ENCODE peak calls at places on chromosomes 2 and 18, in ten cellular contexts. One of them, this sample, is unnamed.

GRCh38 chr2:191115801-191116200 is 35.0 kb downstream of the STAT4 start:
- DNase-seq in A673: no peak
- DNase-seq in GM23338: no peak
- DNase-seq in stomach: no peak
- DNase-seq in heart right ventricle: no peak
- DNase-seq in hepatocyte: no peak
- DNase-seq in fibroblast of mammary gland: peak
- DNase-seq in astrocyte of the spinal cord: peak
- DNase-seq in A549: no peak
- DNase-seq in cardiac fibroblast: peak
- DNase-seq in this sample: peak

GRCh38 chr18:7221424-7222155 is 9.3 kb upstream of the LRRC30 start:
- DNase-seq in GM23338: peak
- DNase-seq in astrocyte of the spinal cord: peak
- DNase-seq in hepatocyte: peak
- DNase-seq in A549: peak
- DNase-seq in heart right ventricle: no peak
- DNase-seq in A673: peak
- DNase-seq in cardiac fibroblast: peak
- DNase-seq in stomach: no peak
- DNase-seq in fibroblast of mammary gland: peak
- DNase-seq in this sample: peak

GRCh38 chr2:130243359-130243758 is 45.1 kb upstream of the TUBA3E start:
- DNase-seq in stomach: no peak
- DNase-seq in A549: no peak
- DNase-seq in cardiac fibroblast: no peak
- DNase-seq in heart right ventricle: no peak
- DNase-seq in GM23338: no peak
- DNase-seq in fibroblast of mammary gland: no peak
- DNase-seq in hepatocyte: no peak
- DNase-seq in astrocyte of the spinal cord: no peak
- DNase-seq in A673: no peak
- DNase-seq in this sample: no peak

GRCh38 chr18:73887801-73888200 is 259.8 kb downstream of the FBXO15 start:
- DNase-seq in fibroblast of mammary gland: no peak
- DNase-seq in astrocyte of the spinal cord: no peak
- DNase-seq in A673: no peak
- DNase-seq in hepatocyte: no peak
- DNase-seq in GM23338: no peak
- DNase-seq in heart right ventricle: no peak
- DNase-seq in cardiac fibroblast: no peak
- DNase-seq in stomach: no peak
- DNase-seq in A549: no peak
- DNase-seq in this sample: no peak

GRCh38 chr18:22624171-22624570 is 206.5 kb upstream of the CTAGE1 start:
- DNase-seq in hepatocyte: no peak
- DNase-seq in astrocyte of the spinal cord: no peak
- DNase-seq in cardiac fibroblast: no peak
- DNase-seq in A673: no peak
- DNase-seq in GM23338: no peak
- DNase-seq in fibroblast of mammary gland: no peak
- DNase-seq in heart right ventricle: no peak
- DNase-seq in A549: no peak
- DNase-seq in stomach: no peak
- DNase-seq in this sample: no peak

GRCh38 chr2:136238552-136239346 is 120.8 kb upstream of the CXCR4 start:
- DNase-seq in A549: no peak
- DNase-seq in hepatocyte: no peak
- DNase-seq in heart right ventricle: no peak
- DNase-seq in cardiac fibroblast: peak
- DNase-seq in stomach: no peak
- DNase-seq in fibroblast of mammary gland: peak
- DNase-seq in GM23338: no peak
- DNase-seq in A673: peak
- DNase-seq in astrocyte of the spinal cord: peak
- DNase-seq in this sample: peak

GRCh38 chr18:71485578-71485977 is 1058.6 kb downstream of the CBLN2 start:
- DNase-seq in GM23338: no peak
- DNase-seq in stomach: no peak
- DNase-seq in astrocyte of the spinal cord: peak
- DNase-seq in hepatocyte: no peak
- DNase-seq in fibroblast of mammary gland: peak
- DNase-seq in heart right ventricle: no peak
- DNase-seq in cardiac fibroblast: peak
- DNase-seq in A673: no peak
- DNase-seq in A549: no peak
- DNase-seq in this sample: no peak

GRCh38 chr2:222305510-222306392 is 7.0 kb upstream of the PAX3 start:
- DNase-seq in A549: peak
- DNase-seq in GM23338: peak
- DNase-seq in cardiac fibroblast: no peak
- DNase-seq in A673: peak
- DNase-seq in hepatocyte: no peak
- DNase-seq in stomach: no peak
- DNase-seq in astrocyte of the spinal cord: peak
- DNase-seq in heart right ventricle: no peak
- DNase-seq in fibroblast of mammary gland: no peak
- DNase-seq in this sample: peak

GRCh38 chr2:208036357-208036756 is 11.0 kb upstream of the PLEKHM3 start:
- DNase-seq in cardiac fibroblast: peak
- DNase-seq in GM23338: no peak
- DNase-seq in hepatocyte: no peak
- DNase-seq in heart right ventricle: no peak
- DNase-seq in A549: no peak
- DNase-seq in astrocyte of the spinal cord: no peak
- DNase-seq in fibroblast of mammary gland: no peak
- DNase-seq in A673: no peak
- DNase-seq in stomach: no peak
- DNase-seq in this sample: peak

GRCh38 chr2:208037564-208038487 is 12.5 kb upstream of the PLEKHM3 start:
- DNase-seq in A673: no peak
- DNase-seq in fibroblast of mammary gland: no peak
- DNase-seq in cardiac fibroblast: no peak
- DNase-seq in GM23338: no peak
- DNase-seq in heart right ventricle: no peak
- DNase-seq in astrocyte of the spinal cord: no peak
- DNase-seq in hepatocyte: no peak
- DNase-seq in A549: no peak
- DNase-seq in stomach: no peak
- DNase-seq in this sample: no peak

GRCh38 chr2:208031608-208032019 is 6.3 kb upstream of the PLEKHM3 start:
- DNase-seq in cardiac fibroblast: peak
- DNase-seq in hepatocyte: peak
- DNase-seq in astrocyte of the spinal cord: no peak
- DNase-seq in GM23338: no peak
- DNase-seq in fibroblast of mammary gland: no peak
- DNase-seq in stomach: no peak
- DNase-seq in heart right ventricle: no peak
- DNase-seq in A549: peak
- DNase-seq in A673: no peak
- DNase-seq in this sample: peak

GRCh38 chr2:208034503-208035140 is 9.3 kb upstream of the PLEKHM3 start:
- DNase-seq in GM23338: no peak
- DNase-seq in stomach: no peak
- DNase-seq in cardiac fibroblast: no peak
- DNase-seq in A549: no peak
- DNase-seq in astrocyte of the spinal cord: no peak
- DNase-seq in heart right ventricle: no peak
- DNase-seq in hepatocyte: no peak
- DNase-seq in fibroblast of mammary gland: no peak
- DNase-seq in A673: no peak
- DNase-seq in this sample: no peak

DNA sequence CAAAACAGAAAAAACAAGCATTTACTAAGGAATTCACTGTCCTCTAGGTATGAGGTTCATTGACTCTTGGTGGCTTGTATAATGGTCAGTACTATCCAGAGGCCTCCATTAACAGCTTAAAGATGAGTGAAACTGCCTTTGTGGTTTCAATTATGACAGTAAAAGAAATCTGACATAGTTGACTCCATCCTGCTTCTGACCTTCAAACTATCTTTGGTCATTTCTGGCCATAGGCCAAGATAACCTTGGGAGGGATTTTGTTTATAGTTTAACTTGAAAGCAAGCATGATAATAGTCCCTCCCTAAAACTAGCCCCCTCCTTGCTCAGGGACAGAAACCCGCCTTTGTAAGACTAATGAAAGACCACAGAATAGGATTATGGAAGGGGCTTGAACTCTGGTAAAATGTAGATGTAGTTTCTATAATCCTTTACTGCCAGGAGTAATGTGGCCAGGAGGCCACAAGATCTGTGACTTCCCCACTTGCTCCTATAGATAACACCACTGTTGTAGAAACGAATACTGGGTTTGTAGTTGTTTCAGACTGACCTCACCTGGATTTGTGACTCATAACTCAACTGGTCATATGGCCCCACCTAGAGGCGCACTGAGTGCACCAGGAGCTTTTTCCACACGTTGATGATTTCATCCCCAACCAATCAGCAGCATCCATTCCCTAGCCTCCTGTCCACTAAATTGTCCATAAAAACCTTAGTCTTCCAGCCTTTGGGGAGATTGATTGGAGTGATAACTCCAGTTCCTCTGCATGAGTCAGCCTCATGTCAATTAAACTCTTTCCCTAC is 8.6 kb upstream of the PLEKHM3 start:
- DNase-seq in astrocyte of the spinal cord: peak
- DNase-seq in heart right ventricle: no peak
- DNase-seq in fibroblast of mammary gland: peak
- DNase-seq in A549: peak
- DNase-seq in cardiac fibroblast: peak
- DNase-seq in A673: peak
- DNase-seq in GM23338: peak
- DNase-seq in stomach: peak
- DNase-seq in hepatocyte: peak
- DNase-seq in this sample: no peak
- TF ChIP-seq CTCF in astrocyte of the spinal cord: peak
- TF ChIP-seq CTCF in heart right ventricle: peak
- TF ChIP-seq CTCF in fibroblast of mammary gland: peak
- TF ChIP-seq CTCF in A549: no peak
- TF ChIP-seq CTCF in cardiac fibroblast: no peak
- TF ChIP-seq CTCF in A673: peak
- TF ChIP-seq CTCF in GM23338: peak
- TF ChIP-seq CTCF in stomach: peak
- TF ChIP-seq CTCF in hepatocyte: peak
- TF ChIP-seq CTCF in this sample: no peak

GRCh38 chr2:166900700-166901099 is 12.4 kb downstream of the XIRP2 start:
- DNase-seq in astrocyte of the spinal cord: peak
- DNase-seq in heart right ventricle: no peak
- DNase-seq in GM23338: peak
- DNase-seq in fibroblast of mammary gland: peak
- DNase-seq in stomach: no peak
- DNase-seq in A549: peak
- DNase-seq in A673: peak
- DNase-seq in hepatocyte: peak
- DNase-seq in cardiac fibroblast: peak
- DNase-seq in this sample: no peak
- H3K4me3 ChIP-seq in astrocyte of the spinal cord: no peak
- H3K4me3 ChIP-seq in heart right ventricle: no peak
- H3K4me3 ChIP-seq in GM23338: no peak
- H3K4me3 ChIP-seq in fibroblast of mammary gland: no peak
- H3K4me3 ChIP-seq in stomach: no peak
- H3K4me3 ChIP-seq in A549: no peak
- H3K4me3 ChIP-seq in A673: no peak
- H3K4me3 ChIP-seq in hepatocyte: no peak
- H3K4me3 ChIP-seq in cardiac fibroblast: no peak
- H3K4me3 ChIP-seq in this sample: no peak

DNA sequence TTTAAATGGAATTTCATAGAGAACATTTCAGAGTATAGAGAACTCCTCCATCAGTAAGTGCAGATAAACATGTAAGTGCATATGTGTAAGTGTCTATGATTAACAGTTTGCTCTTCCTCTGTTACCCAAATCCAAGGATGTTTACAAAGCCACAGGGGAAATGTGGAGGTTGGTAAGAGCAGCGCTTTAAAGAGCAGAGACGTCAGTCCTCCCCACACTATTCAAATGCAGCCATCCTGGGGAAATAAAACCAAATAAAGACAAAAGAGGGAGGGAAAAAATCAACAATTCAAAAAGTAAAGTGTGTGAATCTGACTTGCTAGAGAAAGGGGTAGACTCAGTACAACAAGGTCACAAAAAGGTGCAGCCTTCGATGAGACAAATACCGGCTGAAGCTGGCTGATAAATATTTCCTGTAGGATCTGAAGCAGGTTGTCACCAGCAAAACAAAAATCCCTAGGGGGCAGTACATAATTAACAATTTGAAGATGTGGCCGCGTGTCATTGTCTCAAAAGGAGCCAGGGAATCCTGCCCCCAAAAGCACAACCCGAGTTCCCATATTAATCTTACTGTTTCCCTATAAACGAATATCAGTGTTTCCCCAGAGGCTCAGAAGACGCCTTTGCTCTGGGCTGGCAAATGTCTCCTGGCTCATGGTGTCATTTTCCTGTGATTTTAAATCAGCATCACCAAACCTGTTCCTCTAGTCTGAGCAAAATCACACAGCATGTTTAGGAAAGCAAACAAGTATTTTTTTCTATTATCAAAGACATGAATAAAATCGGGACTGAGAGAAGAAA is 216.5 kb downstream of the CDCA7 start:
- DNase-seq in stomach: no peak
- DNase-seq in fibroblast of mammary gland: peak
- DNase-seq in hepatocyte: peak
- DNase-seq in A549: peak
- DNase-seq in A673: peak
- DNase-seq in astrocyte of the spinal cord: peak
- DNase-seq in heart right ventricle: no peak
- DNase-seq in cardiac fibroblast: peak
- DNase-seq in GM23338: peak
- DNase-seq in this sample: no peak
- TF ChIP-seq CTCF in stomach: peak
- TF ChIP-seq CTCF in fibroblast of mammary gland: peak
- TF ChIP-seq CTCF in hepatocyte: peak
- TF ChIP-seq CTCF in A549: peak
- TF ChIP-seq CTCF in A673: peak
- TF ChIP-seq CTCF in astrocyte of the spinal cord: peak
- TF ChIP-seq CTCF in heart right ventricle: peak
- TF ChIP-seq CTCF in cardiac fibroblast: peak
- TF ChIP-seq CTCF in GM23338: peak
- TF ChIP-seq CTCF in this sample: peak

DNA sequence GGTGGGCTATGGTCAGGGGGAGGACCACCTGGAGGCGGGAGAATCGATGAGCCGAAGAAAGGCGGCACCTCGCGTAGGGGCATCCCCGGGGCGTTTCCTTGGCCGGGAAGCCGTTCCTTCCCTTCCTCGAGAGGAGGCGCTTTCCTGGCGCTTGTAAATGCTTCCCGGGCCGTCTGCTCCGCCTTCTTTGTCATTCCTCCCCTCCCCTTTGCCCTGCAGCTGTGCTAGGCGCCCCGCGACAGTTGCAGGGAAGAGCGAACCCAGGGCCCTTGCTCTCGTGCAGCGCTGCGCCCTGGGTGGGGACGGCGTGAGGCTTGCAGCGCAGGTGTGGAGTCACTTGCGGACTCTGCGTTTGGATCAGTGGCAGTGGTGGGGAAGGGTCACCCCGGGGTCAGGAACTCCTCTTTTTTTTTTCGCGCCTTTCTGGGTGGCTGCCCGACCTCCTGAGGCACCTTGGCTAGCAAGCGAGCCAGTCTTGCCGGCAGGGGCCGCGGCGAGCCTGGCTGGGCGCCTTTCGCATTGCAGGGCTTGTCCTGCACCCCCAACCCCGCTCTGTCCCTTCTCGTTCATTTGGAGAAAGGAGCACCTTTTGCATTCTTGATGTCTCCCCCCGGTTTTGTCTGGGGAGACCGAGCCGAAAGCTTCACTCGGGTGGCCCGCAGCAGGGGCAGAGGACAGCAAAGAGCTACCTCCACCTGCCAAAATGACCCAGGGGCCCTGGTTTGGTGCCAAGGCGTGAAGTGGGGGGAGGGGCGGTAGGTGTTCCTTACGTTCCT is 858 bp downstream of the KCNS3 start:
- DNase-seq in astrocyte of the spinal cord: peak
- DNase-seq in cardiac fibroblast: peak
- DNase-seq in A673: peak
- DNase-seq in fibroblast of mammary gland: peak
- DNase-seq in heart right ventricle: peak
- DNase-seq in A549: peak
- DNase-seq in stomach: peak
- DNase-seq in GM23338: peak
- DNase-seq in hepatocyte: peak
- DNase-seq in this sample: peak
- H3K4me3 ChIP-seq in astrocyte of the spinal cord: peak
- H3K4me3 ChIP-seq in cardiac fibroblast: peak
- H3K4me3 ChIP-seq in A673: peak
- H3K4me3 ChIP-seq in fibroblast of mammary gland: peak
- H3K4me3 ChIP-seq in heart right ventricle: peak
- H3K4me3 ChIP-seq in A549: peak
- H3K4me3 ChIP-seq in stomach: peak
- H3K4me3 ChIP-seq in GM23338: peak
- H3K4me3 ChIP-seq in hepatocyte: peak
- H3K4me3 ChIP-seq in this sample: peak